ENCODE peak calls at places on chromosomes 6 and 20, in four cellular contexts. N is foreskin fibroblast, X is frontal cortex, K is GM03348. A is an unnamed sample.

GRCh38 chr6:147395158-147395557 is 113.3 kb upstream of the SAMD5 start:
- DNase-seq in N (no peak), X (no peak), K (no peak), A (peak; percentile 38)

GRCh38 chr6:21281366-21281765 is 312.2 kb upstream of the SOX4 start:
- DNase-seq in N (no peak), X (no peak), K (no peak), A (no peak)

GRCh38 chr6:97465877-97466710 is 183.1 kb upstream of the MMS22L start:
- DNase-seq in N (no peak), X (peak; percentile 1), K (no peak), A (no peak)

GRCh38 chr6:146871613-146872465 is 273.1 kb downstream of the ADGB start:
- DNase-seq in N (no peak), X (no peak), K (peak; percentile 22), A (peak; percentile 85)

GRCh38 chr6:40998661-40999060 is 40.4 kb downstream of the UNC5CL start:
- DNase-seq in N (no peak), X (no peak), K (no peak), A (no peak)

GRCh38 chr20:63517376-63518309 is 2.9 kb upstream of the PPDPF start:
- DNase-seq in N (no peak), X (no peak), K (no peak), A (no peak)

GRCh38 chr6:106899697-106900096 is 74.8 kb downstream of the CD24 start:
- DNase-seq in N (no peak), X (no peak), K (no peak), A (no peak)

GRCh38 chr6:133187114-133187513 is 54.0 kb upstream of the EYA4 start:
- DNase-seq in N (no peak), X (no peak), K (no peak), A (no peak)

GRCh38 chr6:44470106-44470446 is 82.6 kb downstream of the CDC5L start:
- DNase-seq in N (no peak), X (no peak), K (no peak), A (no peak)

GRCh38 chr6:143262037-143262436 is 188.5 kb downstream of the ADAT2 start:
- DNase-seq in N (no peak), X (no peak), K (no peak), A (no peak)

GRCh38 chr6:135586388-135586787 is 88.8 kb upstream of the AHI1 start:
- DNase-seq in N (no peak), X (no peak), K (no peak), A (no peak)

GRCh38 chr20:1377341-1377871 is 15.4 kb downstream of the FKBP1A start:
- DNase-seq in N (no peak), X (no peak), K (no peak), A (no peak)

GRCh38 chr6:28772480-28773381 is 151.1 kb downstream of the TRIM27 start:
- DNase-seq in N (no peak), X (no peak), K (no peak), A (peak; percentile 25)

GRCh38 chr6:170254315-170255213 is 36.3 kb downstream of the DLL1 start:
- DNase-seq in N (no peak), X (no peak), K (no peak), A (no peak)

GRCh38 chr6:168494726-168495125 is 53.7 kb downstream of the SMOC2 start:
- DNase-seq in N (no peak), X (no peak), K (no peak), A (no peak)

GRCh38 chr6:5468586-5468985 is 207.3 kb downstream of the FARS2 start:
- DNase-seq in N (no peak), X (no peak), K (peak; percentile 40), A (peak; percentile 54)

GRCh38 chr20:3681931-3682820 is at the start of gene ADAM33:
- DNase-seq in N (peak; percentile 66), X (no peak), K (peak; percentile 83), A (peak; percentile 64)

GRCh38 chr6:166618251-166618650 is 8.8 kb downstream of the RPS6KA2 start:
- DNase-seq in N (no peak), X (no peak), K (no peak), A (no peak)

A was measured in GM23248.